ENCODE peak calls at places on chromosomes 2 and 18, in seven cellular contexts. O is gastrocnemius medialis; T is kidney; F is iPS DF 6.9; N is cardiac muscle cell; G is CD8-positive, alpha-beta T cell; M is NT2/D1. A is an unnamed sample. For H3K36me3, the result is how much of the 10 kb centered on the place peaks cover.

GRCh38 chr2:11680901-11681721 is 11.1 kb upstream of the NTSR2 start:
- DNase-seq in O (peak), T (no peak), F (no peak), N (no peak), G (no peak), M (no peak), A (peak)

GRCh38 chr2:233409286-233409991 is 55.1 kb downstream of the DGKD start:
- DNase-seq in O (no peak), T (no peak), F (no peak), N (no peak), G (no peak), M (no peak), A (no peak)

GRCh38 chr18:79428287-79428686 is 32.6 kb downstream of the NFATC1 start:
- DNase-seq in O (no peak), T (peak), F (no peak), N (no peak), G (no peak), M (no peak), A (no peak)

GRCh38 chr2:70141754-70142589 is 48.8 kb downstream of the C2orf42 start:
- DNase-seq in O (peak), T (peak), F (no peak), N (peak), G (peak), M (no peak), A (no peak)

GRCh38 chr2:132632000-132632649 is 37.9 kb downstream of the LYPD1 start:
- DNase-seq in O (no peak), T (no peak), F (no peak), N (no peak), G (no peak), M (peak), A (no peak)

GRCh38 chr2:152620218-152620617 is 97.0 kb downstream of the PRPF40A start:
- DNase-seq in O (peak), T (no peak), F (no peak), N (no peak), G (no peak), M (no peak), A (no peak)

GRCh38 chr2:50763776-50764175 is 268.2 kb downstream of the NRXN1 start:
- DNase-seq in O (no peak), T (no peak), F (no peak), N (no peak), G (no peak), M (no peak), A (no peak)

GRCh38 chr2:20562540-20563225 is 88.2 kb downstream of the HS1BP3 start:
- DNase-seq in O (no peak), T (no peak), F (no peak), N (peak), G (no peak), M (no peak), A (no peak)

GRCh38 chr2:186771850-186772463 is 77.0 kb downstream of the ZSWIM2 start:
- DNase-seq in O (no peak), T (no peak), F (no peak), N (no peak), G (no peak), M (peak), A (no peak)

GRCh38 chr2:46984642-46985476 is 69.3 kb upstream of the MCFD2 start:
- DNase-seq in O (peak), T (peak), F (no peak), N (no peak), G (no peak), M (no peak), A (no peak)

GRCh38 chr18:7466190-7466589 is 100.9 kb upstream of the PTPRM start:
- DNase-seq in O (no peak), T (no peak), F (no peak), N (no peak), G (no peak), M (no peak), A (no peak)

GRCh38 chr2:128485761-128486639 is 167.3 kb upstream of the HS6ST1 start:
- DNase-seq in O (no peak), T (no peak), F (no peak), N (no peak), G (no peak), M (no peak), A (no peak)
- H3K36me3 ChIP-seq in O (under half), T (under half), F (under half), N (under half), G (under half), M (under half), A (under half)

GRCh38 chr2:216183459-216183858 is 74.3 kb downstream of the XRCC5 start:
- DNase-seq in O (no peak), T (no peak), F (no peak), N (no peak), G (no peak), M (no peak), A (no peak)

GRCh38 chr2:216181351-216181750 is 72.2 kb downstream of the XRCC5 start:
- DNase-seq in O (no peak), T (no peak), F (no peak), N (no peak), G (no peak), M (no peak), A (no peak)

GRCh38 chr2:216181953-216182352 is 72.8 kb downstream of the XRCC5 start:
- DNase-seq in O (no peak), T (no peak), F (no peak), N (no peak), G (no peak), M (no peak), A (no peak)

DNA sequence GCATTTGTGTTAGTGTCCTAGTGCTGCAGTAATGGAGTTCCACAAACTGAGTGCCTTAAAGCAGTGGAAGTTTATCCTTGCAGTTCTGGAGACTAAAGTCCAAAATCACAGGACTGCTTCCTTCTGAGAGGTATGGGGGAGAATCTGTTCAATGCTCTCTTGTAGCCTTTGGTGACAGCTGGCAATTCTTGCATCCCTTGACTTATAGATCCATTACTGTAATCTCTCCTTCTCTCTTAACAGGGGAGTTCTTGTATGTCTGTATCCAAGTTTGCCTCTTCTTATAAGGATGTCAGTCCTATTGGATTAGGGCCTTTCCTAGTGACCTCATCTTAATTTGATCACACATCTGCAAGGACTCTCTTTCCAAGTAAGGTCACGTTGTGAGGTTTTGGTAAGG is 69.9 kb downstream of the XRCC5 start:
- DNase-seq in O (no peak), T (no peak), F (no peak), N (no peak), G (no peak), M (no peak), A (no peak)
- H3K36me3 ChIP-seq in O (under half), T (under half), F (under half), N (under half), G (under half), M (half or more), A (half or more)

GRCh38 chr2:17273066-17273465 is 245.2 kb downstream of the RAD51AP2 start:
- DNase-seq in O (no peak), T (no peak), F (no peak), N (no peak), G (no peak), M (no peak), A (no peak)

GRCh38 chr2:17272170-17272569 is 246.1 kb downstream of the RAD51AP2 start:
- DNase-seq in O (no peak), T (no peak), F (no peak), N (no peak), G (no peak), M (no peak), A (no peak)

GRCh38 chr2:17270894-17271293 is 247.3 kb downstream of the RAD51AP2 start:
- DNase-seq in O (no peak), T (no peak), F (no peak), N (no peak), G (no peak), M (no peak), A (no peak)

GRCh38 chr2:17272649-17273048 is 245.6 kb downstream of the RAD51AP2 start:
- DNase-seq in O (no peak), T (no peak), F (no peak), N (no peak), G (no peak), M (no peak), A (no peak)

GRCh38 chr2:17271401-17271800 is 246.8 kb downstream of the RAD51AP2 start:
- DNase-seq in O (no peak), T (no peak), F (no peak), N (no peak), G (no peak), M (no peak), A (no peak)
- H3K36me3 ChIP-seq in O (under half), T (under half), F (under half), N (under half), G (under half), M (under half), A (under half)

GRCh38 chr2:238182362-238182761 is 21.1 kb downstream of the ILKAP start:
- DNase-seq in O (no peak), T (no peak), F (no peak), N (no peak), G (no peak), M (no peak), A (no peak)

GRCh38 chr2:238183846-238184245 is 19.6 kb downstream of the ILKAP start:
- DNase-seq in O (no peak), T (no peak), F (no peak), N (no peak), G (no peak), M (no peak), A (no peak)

GRCh38 chr2:238176565-238176964 is 17.8 kb downstream of the ERFE start:
- DNase-seq in O (no peak), T (no peak), F (no peak), N (no peak), G (no peak), M (no peak), A (no peak)

GRCh38 chr2:238174701-238175100 is 15.9 kb downstream of the ERFE start:
- DNase-seq in O (no peak), T (no peak), F (no peak), N (no peak), G (no peak), M (no peak), A (no peak)

GRCh38 chr2:238180554-238180953 is 21.8 kb downstream of the ERFE start:
- DNase-seq in O (no peak), T (no peak), F (no peak), N (no peak), G (no peak), M (no peak), A (no peak)
- H3K36me3 ChIP-seq in O (under half), T (half or more), F (under half), N (half or more), G (half or more), M (half or more), A (half or more)

DNA sequence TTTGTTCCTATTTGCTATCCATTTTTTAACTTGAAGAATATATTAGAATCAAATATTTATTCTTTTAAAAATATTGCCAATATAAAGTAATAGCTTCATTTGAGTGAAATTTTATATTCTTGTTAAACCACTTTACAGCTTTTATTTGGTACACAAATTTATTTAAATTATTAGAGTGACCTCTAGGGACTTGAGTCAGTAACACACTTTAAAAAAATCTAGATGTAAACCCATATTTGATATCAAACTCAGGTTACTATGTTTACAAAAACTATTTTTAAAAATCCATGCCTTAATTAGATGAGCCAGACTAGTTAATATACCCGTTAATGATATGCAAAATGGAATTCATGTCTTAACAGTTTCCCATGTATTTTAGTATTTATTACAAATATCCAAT is 134.6 kb downstream of the MAP4K4 start:
- DNase-seq in O (no peak), T (no peak), F (no peak), N (no peak), G (no peak), M (no peak), A (no peak)
- H3K36me3 ChIP-seq in O (under half), T (under half), F (under half), N (under half), G (under half), M (half or more), A (half or more)

GRCh38 chr18:32301361-32301760 is 111.5 kb downstream of the MEP1B start:
- DNase-seq in O (no peak), T (no peak), F (no peak), N (no peak), G (no peak), M (no peak), A (no peak)

GRCh38 chr18:32302806-32303205 is 113.0 kb downstream of the MEP1B start:
- DNase-seq in O (no peak), T (no peak), F (no peak), N (no peak), G (no peak), M (no peak), A (no peak)

GRCh38 chr18:32301976-32302743 is 112.3 kb downstream of the MEP1B start:
- DNase-seq in O (peak), T (no peak), F (no peak), N (no peak), G (no peak), M (no peak), A (no peak)

GRCh38 chr18:32300914-32301313 is 111.1 kb downstream of the MEP1B start:
- DNase-seq in O (no peak), T (no peak), F (no peak), N (no peak), G (no peak), M (no peak), A (no peak)

GRCh38 chr18:32303400-32303799 is 113.6 kb downstream of the MEP1B start:
- DNase-seq in O (no peak), T (no peak), F (no peak), N (no peak), G (no peak), M (no peak), A (no peak)
- H3K36me3 ChIP-seq in O (under half), T (under half), F (under half), N (under half), G (under half), M (under half), A (under half)

A was measured in RWPE2.